ENCODE peak calls at places on chromosome 21, in five cellular contexts. C, R, E, Q and U are unnamed samples.

GRCh38 chr21:46119565-46120271 is 21.8 kb downstream of the COL6A2 start:
- DNase-seq in C (no peak), R (no peak), E (no peak), Q (no peak), U (peak)

GRCh38 chr21:35273331-35273730 is 224.2 kb upstream of the RUNX1 start:
- DNase-seq in C (no peak), R (no peak), E (peak), Q (no peak), U (no peak)

GRCh38 chr21:15140321-15141019 is 75.7 kb upstream of the NRIP1 start:
- DNase-seq in C (no peak), R (no peak), E (no peak), Q (peak), U (no peak)

GRCh38 chr21:28959367-28960099 is 33.1 kb downstream of the LTN1 start:
- DNase-seq in C (no peak), R (peak), E (no peak), Q (no peak), U (no peak)

GRCh38 chr21:41966341-41966833 is 12.6 kb upstream of the C2CD2 start:
- DNase-seq in C (no peak), R (no peak), E (no peak), Q (no peak), U (no peak)

GRCh38 chr21:46183910-46184624 is at the start of gene SPATC1L:
- DNase-seq in C (peak), R (peak), E (peak), Q (no peak), U (peak)

GRCh38 chr21:19322360-19322759 is 918.8 kb upstream of the TMPRSS15 start:
- DNase-seq in C (no peak), R (no peak), E (no peak), Q (no peak), U (no peak)

GRCh38 chr21:17461014-17461413 is 51.8 kb upstream of the CXADR start:
- DNase-seq in C (peak), R (peak), E (no peak), Q (no peak), U (no peak)

GRCh38 chr21:46071082-46071481 is 26.8 kb upstream of the COL6A2 start:
- DNase-seq in C (no peak), R (no peak), E (no peak), Q (peak), U (no peak)

GRCh38 chr21:17435565-17436543 is 77.0 kb upstream of the CXADR start:
- DNase-seq in C (no peak), R (peak), E (no peak), Q (no peak), U (no peak)

GRCh38 chr21:9741343-9741742 is 780.0 kb upstream of the TPTE start:
- DNase-seq in C (no peak), R (no peak), E (no peak), Q (no peak), U (no peak)

GRCh38 chr21:26941436-26941835 is 25.5 kb downstream of the ADAMTS5 start:
- DNase-seq in C (no peak), R (peak), E (no peak), Q (no peak), U (no peak)

GRCh38 chr21:42063206-42063577 is 7.9 kb upstream of the UMODL1 start:
- DNase-seq in C (no peak), R (no peak), E (no peak), Q (no peak), U (no peak)

GRCh38 chr21:39319251-39319756 is 5.9 kb upstream of the BRWD1 start:
- DNase-seq in C (no peak), R (peak), E (no peak), Q (no peak), U (no peak)

GRCh38 chr21:42202321-42202720 is 16.6 kb upstream of the ABCG1 start:
- DNase-seq in C (no peak), R (no peak), E (no peak), Q (no peak), U (no peak)

GRCh38 chr21:35274090-35274489 is 225.0 kb upstream of the RUNX1 start:
- DNase-seq in C (no peak), R (no peak), E (no peak), Q (no peak), U (no peak)

GRCh38 chr21:34129039-34129891 is 55.9 kb downstream of the MRPS6 start:
- DNase-seq in C (peak), R (peak), E (peak), Q (no peak), U (no peak)
- TF ChIP-seq CTCF in C (peak), R (peak), E (peak), Q (peak), U (no peak)

GRCh38 chr21:45011911-45012660 is 62.3 kb upstream of the ADARB1 start:
- DNase-seq in C (peak), R (peak), E (peak), Q (peak), U (peak)
- TF ChIP-seq CTCF in C (no peak), R (no peak), E (peak), Q (no peak), U (no peak)

DNA sequence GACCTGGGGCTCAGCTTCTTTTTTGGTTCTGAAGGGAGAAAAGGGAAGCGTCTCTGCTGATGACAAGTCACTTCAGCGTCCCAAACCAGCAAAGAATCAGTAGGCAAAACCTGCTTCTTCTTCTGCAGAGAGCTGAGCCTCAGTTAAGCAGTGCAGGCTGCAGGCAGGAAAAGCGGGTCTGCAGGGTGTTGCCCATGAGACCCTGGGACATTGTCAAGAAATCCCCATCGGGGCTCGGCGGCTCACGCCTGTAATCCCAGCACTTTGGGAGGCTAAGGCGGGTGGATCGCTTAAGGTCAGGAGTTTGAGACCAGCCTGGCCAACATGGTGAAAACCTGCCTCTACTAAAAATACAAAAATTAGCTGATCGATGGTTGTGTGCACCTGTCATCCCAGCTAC is 16.7 kb downstream of the CLDN14 start:
- DNase-seq in C (no peak), R (no peak), E (no peak), Q (no peak), U (no peak)
- TF ChIP-seq CTCF in C (no peak), R (no peak), E (no peak), Q (no peak), U (no peak)

DNA sequence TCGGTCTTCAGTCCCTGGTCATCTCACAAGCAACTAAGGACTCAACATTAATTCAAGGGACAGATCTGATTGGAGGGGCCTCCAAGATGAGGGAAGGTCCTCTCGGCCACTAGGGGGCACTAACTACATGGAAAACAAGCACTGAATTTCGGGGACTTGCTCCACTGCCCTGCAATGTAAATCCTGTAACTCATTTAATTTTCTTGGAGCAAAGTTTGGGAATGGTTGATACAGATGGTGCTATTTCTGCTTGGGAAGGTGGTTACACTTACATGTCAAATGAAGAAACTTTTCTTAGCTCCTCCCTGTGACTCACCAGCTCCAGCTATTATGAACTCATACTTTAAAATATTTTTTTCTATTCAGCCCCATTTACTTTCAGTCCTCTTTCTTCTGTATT is 97.4 kb upstream of the KCNJ15 start:
- DNase-seq in C (peak), R (peak), E (peak), Q (peak), U (no peak)
- TF ChIP-seq CTCF in C (peak), R (peak), E (peak), Q (peak), U (peak)

DNA sequence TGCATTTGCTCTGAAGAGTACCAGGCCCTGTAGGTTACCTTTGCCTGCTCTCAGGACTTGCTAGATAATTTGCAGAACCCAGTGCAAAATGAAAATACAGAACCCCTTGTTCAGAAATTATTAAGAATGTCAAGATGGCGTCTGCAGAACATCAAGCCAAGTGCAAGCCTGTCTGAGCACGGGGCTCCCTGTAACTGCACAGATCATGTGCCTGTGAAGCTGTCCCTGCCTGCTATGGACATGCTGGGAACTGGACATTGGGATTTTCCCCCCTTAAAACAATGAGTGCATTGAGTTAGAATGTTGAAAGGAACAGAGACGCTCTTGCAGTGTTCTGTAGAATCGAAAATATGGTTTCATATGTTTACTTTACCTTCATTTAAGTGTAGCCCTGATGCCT is 2.9 kb downstream of the CLDN14 start:
- DNase-seq in C (no peak), R (no peak), E (no peak), Q (no peak), U (no peak)
- TF ChIP-seq CTCF in C (no peak), R (no peak), E (no peak), Q (no peak), U (no peak)

GRCh38 chr21:30996728-30997127 is 41.5 kb downstream of the KRTAP19-8 start:
- DNase-seq in C (peak), R (no peak), E (no peak), Q (no peak), U (no peak)
- TF ChIP-seq CTCF in C (no peak), R (no peak), E (no peak), Q (no peak), U (no peak)

GRCh38 chr21:43917515-43918384 is 52.7 kb downstream of the AGPAT3 start:
- DNase-seq in C (no peak), R (no peak), E (no peak), Q (no peak), U (no peak)
- TF ChIP-seq CTCF in C (no peak), R (no peak), E (no peak), Q (no peak), U (no peak)

GRCh38 chr21:31346256-31346821 is 2.3 kb upstream of the TIAM1 start:
- DNase-seq in C (no peak), R (no peak), E (no peak), Q (no peak), U (no peak)

GRCh38 chr21:31348188-31348587 is 4.1 kb upstream of the TIAM1 start:
- DNase-seq in C (no peak), R (no peak), E (no peak), Q (no peak), U (no peak)

GRCh38 chr21:31349208-31349607 is 5.1 kb upstream of the TIAM1 start:
- DNase-seq in C (no peak), R (no peak), E (no peak), Q (no peak), U (no peak)

GRCh38 chr21:31343680-31344480 is at the start of gene TIAM1:
- DNase-seq in C (peak), R (peak), E (peak), Q (peak), U (peak)

DNA sequence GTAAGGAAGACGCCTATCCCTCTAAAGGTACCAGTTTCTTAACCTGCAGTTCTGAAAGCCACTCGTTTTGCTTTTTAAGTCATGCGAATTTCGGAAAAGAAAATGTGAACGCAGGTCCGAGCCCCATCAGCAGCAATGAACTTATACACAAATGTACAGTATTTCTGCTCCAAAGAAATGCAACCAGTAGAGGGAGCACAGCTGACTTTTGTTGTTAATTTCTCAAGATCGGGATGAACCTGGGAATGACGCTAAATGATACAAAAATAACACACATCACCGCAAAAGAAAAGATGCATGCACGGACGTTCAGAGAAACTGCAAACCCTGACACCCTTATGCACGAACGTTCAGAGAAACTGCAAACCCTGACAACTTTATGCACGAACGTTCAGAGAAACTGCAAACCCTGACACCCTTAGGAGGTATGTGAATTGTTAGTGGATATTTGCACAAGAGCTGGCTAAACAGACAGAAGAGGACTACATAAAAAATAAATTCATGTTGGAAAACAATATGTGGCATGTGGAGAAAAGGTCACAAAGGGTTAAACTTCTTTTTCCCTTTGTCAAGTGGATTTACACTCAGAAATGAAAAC is 3.5 kb upstream of the TIAM1 start:
- DNase-seq in C (peak), R (peak), E (peak), Q (no peak), U (no peak)
- TF ChIP-seq CTCF in C (peak), R (no peak), E (peak), Q (peak), U (peak)

GRCh38 chr21:33230518-33231324 is 983 bp downstream of the IFNAR2 start:
- DNase-seq in C (peak), R (peak), E (peak), Q (peak), U (peak)
- TF ChIP-seq CTCF in C (peak), R (no peak), E (peak), Q (peak), U (peak)